ENCODE peak calls at places on chromosomes 6 and 20, in six cellular contexts. One of them, this sample, is unnamed.

GRCh38 chr20:13799974-13800373 is 15.1 kb downstream of the NDUFAF5 start:
- DNase-seq in astrocyte of the hippocampus: no peak
- DNase-seq in NCI-H2029: no peak
- DNase-seq in HCT116: no peak
- DNase-seq in ELR: no peak
- DNase-seq in activated naive CD4-positive, alpha-beta T cell: no peak
- DNase-seq in this sample: no peak

GRCh38 chr20:39574061-39574460 is 611.9 kb downstream of the DHX35 start:
- DNase-seq in HCT116: no peak
- DNase-seq in NCI-H2029: peak
- DNase-seq in astrocyte of the hippocampus: no peak
- DNase-seq in activated naive CD4-positive, alpha-beta T cell: no peak
- DNase-seq in ELR: no peak
- DNase-seq in this sample: no peak

GRCh38 chr6:44782198-44782597 is 394.7 kb downstream of the CDC5L start:
- DNase-seq in ELR: no peak
- DNase-seq in NCI-H2029: no peak
- DNase-seq in astrocyte of the hippocampus: no peak
- DNase-seq in activated naive CD4-positive, alpha-beta T cell: no peak
- DNase-seq in HCT116: no peak
- DNase-seq in this sample: no peak

GRCh38 chr20:57439432-57439831 is 48.2 kb downstream of the RBM38 start:
- DNase-seq in astrocyte of the hippocampus: peak
- DNase-seq in NCI-H2029: peak
- DNase-seq in HCT116: no peak
- DNase-seq in ELR: no peak
- DNase-seq in activated naive CD4-positive, alpha-beta T cell: no peak
- DNase-seq in this sample: no peak

GRCh38 chr6:48834706-48835105 is 628.3 kb downstream of the MMUT start:
- DNase-seq in HCT116: no peak
- DNase-seq in astrocyte of the hippocampus: no peak
- DNase-seq in activated naive CD4-positive, alpha-beta T cell: no peak
- DNase-seq in NCI-H2029: no peak
- DNase-seq in ELR: no peak
- DNase-seq in this sample: no peak

GRCh38 chr20:44796311-44796710 is 14.0 kb downstream of the RIMS4 start:
- DNase-seq in HCT116: no peak
- DNase-seq in ELR: no peak
- DNase-seq in astrocyte of the hippocampus: no peak
- DNase-seq in NCI-H2029: no peak
- DNase-seq in activated naive CD4-positive, alpha-beta T cell: no peak
- DNase-seq in this sample: no peak

GRCh38 chr6:29146154-29146553 is 24.6 kb upstream of the OR2J2 start:
- DNase-seq in ELR: no peak
- DNase-seq in HCT116: no peak
- DNase-seq in NCI-H2029: no peak
- DNase-seq in astrocyte of the hippocampus: no peak
- DNase-seq in activated naive CD4-positive, alpha-beta T cell: no peak
- DNase-seq in this sample: no peak

GRCh38 chr20:13041574-13042457 is 33.0 kb downstream of the SPTLC3 start:
- DNase-seq in HCT116: no peak
- DNase-seq in ELR: peak
- DNase-seq in NCI-H2029: no peak
- DNase-seq in astrocyte of the hippocampus: peak
- DNase-seq in activated naive CD4-positive, alpha-beta T cell: no peak
- DNase-seq in this sample: no peak

GRCh38 chr20:12966468-12967085 is 42.2 kb upstream of the SPTLC3 start:
- DNase-seq in activated naive CD4-positive, alpha-beta T cell: no peak
- DNase-seq in astrocyte of the hippocampus: peak
- DNase-seq in ELR: peak
- DNase-seq in HCT116: no peak
- DNase-seq in NCI-H2029: no peak
- DNase-seq in this sample: no peak

GRCh38 chr6:14149053-14149746 is 31.6 kb downstream of the CD83 start:
- DNase-seq in HCT116: no peak
- DNase-seq in activated naive CD4-positive, alpha-beta T cell: no peak
- DNase-seq in NCI-H2029: peak
- DNase-seq in astrocyte of the hippocampus: no peak
- DNase-seq in ELR: no peak
- DNase-seq in this sample: no peak

GRCh38 chr6:27902335-27903314 is 9.6 kb downstream of the OR2B2 start:
- DNase-seq in ELR: peak
- DNase-seq in activated naive CD4-positive, alpha-beta T cell: peak
- DNase-seq in HCT116: peak
- DNase-seq in NCI-H2029: peak
- DNase-seq in astrocyte of the hippocampus: peak
- DNase-seq in this sample: peak

GRCh38 chr6:36119927-36120477 is 10.3 kb upstream of the MAPK13 start:
- DNase-seq in NCI-H2029: no peak
- DNase-seq in HCT116: no peak
- DNase-seq in astrocyte of the hippocampus: no peak
- DNase-seq in activated naive CD4-positive, alpha-beta T cell: no peak
- DNase-seq in ELR: no peak
- DNase-seq in this sample: no peak

GRCh38 chr20:8389381-8390368 is 257.6 kb downstream of the PLCB1 start:
- DNase-seq in HCT116: peak
- DNase-seq in NCI-H2029: peak
- DNase-seq in activated naive CD4-positive, alpha-beta T cell: no peak
- DNase-seq in astrocyte of the hippocampus: peak
- DNase-seq in ELR: peak
- DNase-seq in this sample: no peak

GRCh38 chr6:33771342-33772113 is 17.4 kb downstream of the LEMD2 start:
- DNase-seq in astrocyte of the hippocampus: peak
- DNase-seq in HCT116: peak
- DNase-seq in ELR: peak
- DNase-seq in NCI-H2029: peak
- DNase-seq in activated naive CD4-positive, alpha-beta T cell: peak
- DNase-seq in this sample: peak

GRCh38 chr6:155325700-155326516 is 11.6 kb upstream of the TFB1M start:
- DNase-seq in activated naive CD4-positive, alpha-beta T cell: no peak
- DNase-seq in astrocyte of the hippocampus: no peak
- DNase-seq in NCI-H2029: no peak
- DNase-seq in ELR: no peak
- DNase-seq in HCT116: no peak
- DNase-seq in this sample: no peak

GRCh38 chr6:82144852-82145332 is 102.7 kb downstream of the IBTK start:
- DNase-seq in activated naive CD4-positive, alpha-beta T cell: no peak
- DNase-seq in NCI-H2029: no peak
- DNase-seq in HCT116: peak
- DNase-seq in ELR: peak
- DNase-seq in astrocyte of the hippocampus: peak
- DNase-seq in this sample: no peak

GRCh38 chr6:33992191-33992590 is 153.7 kb downstream of the GRM4 start:
- DNase-seq in NCI-H2029: no peak
- DNase-seq in HCT116: no peak
- DNase-seq in astrocyte of the hippocampus: no peak
- DNase-seq in activated naive CD4-positive, alpha-beta T cell: no peak
- DNase-seq in ELR: no peak
- DNase-seq in this sample: no peak

GRCh38 chr6:130470777-130471176 is 105.0 kb downstream of the TMEM200A start:
- DNase-seq in astrocyte of the hippocampus: no peak
- DNase-seq in activated naive CD4-positive, alpha-beta T cell: no peak
- DNase-seq in NCI-H2029: no peak
- DNase-seq in ELR: no peak
- DNase-seq in HCT116: no peak
- DNase-seq in this sample: no peak

GRCh38 chr6:150202404-150202803 is 59.6 kb downstream of the PPP1R14C start:
- DNase-seq in HCT116: no peak
- DNase-seq in NCI-H2029: no peak
- DNase-seq in astrocyte of the hippocampus: no peak
- DNase-seq in activated naive CD4-positive, alpha-beta T cell: no peak
- DNase-seq in ELR: no peak
- DNase-seq in this sample: no peak

This sample was measured in H1.